ENCODE peak calls at places on chromosomes 1 and 21, in ten cellular contexts. D is WTC11, R is A549, K is HCT116, Y is endothelial cell of umbilical vein, U is H1, B is NB4, N is K562, E is SK-N-SH, C is HepG2. H is an unnamed sample.
A peak's percentile ranks its signal among the peaks of the same experiment; 100 is the strongest.

GRCh38 chr1:54384471-54384870 is 21.7 kb downstream of the SSBP3 start:
- DNase-seq in D (no peak), R (no peak), K (no peak), Y (no peak), U (no peak), B (no peak), N (no peak), E (no peak), C (no peak), H (no peak)

GRCh38 chr1:235027076-235027861 is 101.4 kb downstream of the TOMM20 start:
- DNase-seq in D (no peak), R (no peak), K (no peak), Y (no peak), U (no peak), B (no peak), N (no peak), E (no peak), C (no peak), H (no peak)

GRCh38 chr1:10943991-10944730 is 68.3 kb upstream of the TARDBP start:
- DNase-seq in D (no peak), R (no peak), K (no peak), Y (peak; percentile 55), U (no peak), B (no peak), N (no peak), E (peak; percentile 74), C (peak; percentile 25), H (no peak)

GRCh38 chr1:27325286-27325685 is 3.3 kb downstream of the TMEM222 start:
- DNase-seq in D (no peak), R (no peak), K (no peak), Y (no peak), U (no peak), B (no peak), N (no peak), E (no peak), C (no peak), H (no peak)

GRCh38 chr1:200290010-200290685 is 119.7 kb downstream of the ZNF281 start:
- DNase-seq in D (peak; percentile 47), R (peak; percentile 51), K (peak; percentile 37), Y (no peak), U (no peak), B (peak; percentile 27), N (peak; percentile 17), E (peak; percentile 11), C (peak; percentile 69), H (no peak)

GRCh38 chr1:209704584-209704983 is at the start of gene HSD11B1:
- DNase-seq in D (no peak), R (no peak), K (no peak), Y (no peak), U (no peak), B (peak; percentile 13), N (no peak), E (no peak), C (no peak), H (no peak)

GRCh38 chr1:198359024-198359653 is 181.3 kb downstream of the ATP6V1G3 start:
- DNase-seq in D (no peak), R (no peak), K (peak; percentile 27), Y (peak; percentile 32), U (no peak), B (peak; percentile 39), N (peak; percentile 36), E (no peak), C (peak; percentile 2), H (no peak)

GRCh38 chr1:209416009-209416408 is 167.5 kb upstream of the CAMK1G start:
- DNase-seq in D (no peak), R (no peak), K (no peak), Y (no peak), U (no peak), B (no peak), N (no peak), E (no peak), C (no peak), H (no peak)

GRCh38 chr1:98400446-98400845 is 261.1 kb upstream of the SNX7 start:
- DNase-seq in D (no peak), R (no peak), K (no peak), Y (no peak), U (no peak), B (no peak), N (no peak), E (no peak), C (no peak), H (no peak)

GRCh38 chr1:95994643-95995042 is 726.9 kb upstream of the PTBP2 start:
- DNase-seq in D (no peak), R (no peak), K (no peak), Y (no peak), U (no peak), B (no peak), N (no peak), E (no peak), C (no peak), H (no peak)

GRCh38 chr1:227038401-227038800 is 98.3 kb downstream of the COQ8A start:
- DNase-seq in D (no peak), R (no peak), K (no peak), Y (no peak), U (no peak), B (no peak), N (no peak), E (no peak), C (no peak), H (no peak)

GRCh38 chr1:228809621-228810313 is 74.5 kb downstream of the RHOU start:
- DNase-seq in D (no peak), R (no peak), K (no peak), Y (no peak), U (no peak), B (no peak), N (no peak), E (no peak), C (no peak), H (no peak)

DNA sequence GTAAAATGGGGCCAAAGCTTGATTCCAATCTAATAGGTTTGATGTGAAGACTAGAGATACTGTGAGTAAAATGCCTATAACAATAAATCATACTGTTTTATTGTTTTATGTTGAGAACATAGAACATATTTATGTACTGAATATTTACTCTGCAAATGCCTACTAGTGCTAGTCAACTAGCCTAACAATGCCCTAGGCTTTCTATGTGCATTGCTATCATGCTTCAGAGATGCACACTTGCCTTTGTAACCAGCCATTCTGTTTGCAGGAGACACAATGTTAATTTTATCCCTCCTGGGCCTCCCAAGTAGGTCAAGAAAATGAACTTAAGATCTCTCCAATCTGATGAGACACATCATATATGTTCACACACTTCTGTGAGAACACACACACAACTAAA is 530.8 kb upstream of the BEND5 start:
- DNase-seq in D (no peak), R (no peak), K (no peak), Y (no peak), U (no peak), B (no peak), N (no peak), E (no peak), C (no peak), H (no peak)
- TF ChIP-seq MAX in D (no peak), R (no peak), K (no peak), Y (no peak), U (no peak), B (no peak), N (no peak), E (no peak), C (no peak), H (no peak)

DNA sequence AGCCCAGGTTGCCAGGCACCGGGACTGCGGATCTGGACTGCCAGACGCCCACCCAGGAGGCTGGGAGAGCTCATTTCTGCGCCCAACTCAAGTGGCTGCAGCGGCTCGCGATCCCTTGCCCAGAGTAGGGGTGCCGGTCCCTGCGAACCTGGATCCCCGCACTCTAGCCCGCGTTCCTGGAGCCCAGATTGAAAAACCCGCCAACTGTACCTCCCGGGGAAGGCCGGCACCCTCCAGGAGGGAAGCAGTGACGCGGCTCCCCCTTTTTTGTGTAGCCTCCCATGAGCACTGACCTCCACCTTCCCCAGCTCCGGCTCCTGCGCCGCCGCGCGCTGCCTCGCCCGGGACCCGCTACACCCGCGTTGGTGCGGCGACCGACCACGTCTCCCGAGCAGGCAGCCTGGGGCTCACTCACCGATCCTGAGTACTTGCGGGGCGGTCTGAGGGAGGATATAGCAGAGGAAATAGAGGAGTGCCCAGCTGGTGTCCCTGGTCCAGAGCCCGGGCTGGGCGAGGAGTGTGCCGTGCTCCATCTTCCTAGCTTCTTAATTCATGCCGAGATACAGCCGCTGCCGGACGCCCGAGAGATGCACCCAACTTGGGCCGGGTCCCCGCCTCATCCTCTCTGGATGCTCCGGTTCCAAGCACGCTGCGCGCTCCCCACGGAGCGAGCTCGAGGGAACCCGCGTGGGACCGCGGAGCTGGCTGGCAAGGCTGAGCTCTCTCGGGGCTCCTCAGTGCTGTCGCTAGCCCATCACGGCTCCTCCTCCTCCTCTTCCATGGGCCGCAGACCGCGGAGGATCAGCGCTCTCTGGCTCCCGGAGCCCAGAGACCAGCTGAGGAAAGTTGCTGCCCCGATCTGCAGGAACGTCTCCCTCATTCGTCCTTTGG is 583 bp downstream of the GRIK1 start:
- DNase-seq in D (peak; percentile 53), R (no peak), K (no peak), Y (no peak), U (peak; percentile 73), B (no peak), N (no peak), E (peak; percentile 11), C (no peak), H (no peak)
- TF ChIP-seq MAX in D (no peak), R (no peak), K (no peak), Y (no peak), U (no peak), B (no peak), N (no peak), E (no peak), C (no peak), H (no peak)

DNA sequence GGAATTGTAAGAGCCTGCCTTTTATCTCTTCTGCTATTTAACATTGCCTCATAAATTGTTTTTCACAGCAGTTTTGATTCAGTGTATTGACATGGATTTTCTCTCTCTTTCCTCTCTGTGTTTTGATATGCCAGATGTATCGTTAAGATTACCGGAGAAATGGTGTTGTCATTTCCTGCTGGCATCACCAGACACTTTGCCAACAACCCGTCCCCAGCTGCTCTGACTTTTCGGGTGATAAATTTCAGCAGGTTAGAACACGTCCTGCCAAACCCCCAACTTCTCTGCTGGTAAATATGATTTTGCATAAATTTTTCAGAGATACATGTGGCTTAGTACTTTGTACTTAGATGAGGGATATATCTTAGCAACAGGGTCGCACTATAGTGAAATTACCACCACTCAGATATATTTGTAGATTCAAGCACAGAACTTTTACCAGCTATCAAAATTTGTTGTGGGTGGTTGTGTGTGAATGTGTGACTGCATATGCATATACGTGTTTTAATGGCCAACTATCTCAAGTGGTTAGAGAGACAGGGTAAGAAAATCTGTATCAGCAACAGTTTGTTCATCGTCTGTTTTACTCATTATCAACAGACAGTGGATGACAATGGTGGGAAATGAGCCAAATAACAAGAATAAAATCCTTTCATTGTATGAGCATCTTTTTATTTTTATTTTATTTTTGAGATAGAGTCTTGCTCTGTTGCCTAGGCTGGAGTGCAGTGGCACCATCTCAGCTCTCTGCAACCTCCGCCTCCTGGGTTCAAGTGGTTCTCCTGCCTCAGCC is 22.9 kb upstream of the DYNLT5 start:
- DNase-seq in D (no peak), R (no peak), K (no peak), Y (peak; percentile 99), U (no peak), B (peak; percentile 11), N (no peak), E (no peak), C (no peak), H (no peak)
- TF ChIP-seq MAX in D (no peak), R (no peak), K (no peak), Y (no peak), U (no peak), B (no peak), N (no peak), E (no peak), C (no peak), H (no peak)

DNA sequence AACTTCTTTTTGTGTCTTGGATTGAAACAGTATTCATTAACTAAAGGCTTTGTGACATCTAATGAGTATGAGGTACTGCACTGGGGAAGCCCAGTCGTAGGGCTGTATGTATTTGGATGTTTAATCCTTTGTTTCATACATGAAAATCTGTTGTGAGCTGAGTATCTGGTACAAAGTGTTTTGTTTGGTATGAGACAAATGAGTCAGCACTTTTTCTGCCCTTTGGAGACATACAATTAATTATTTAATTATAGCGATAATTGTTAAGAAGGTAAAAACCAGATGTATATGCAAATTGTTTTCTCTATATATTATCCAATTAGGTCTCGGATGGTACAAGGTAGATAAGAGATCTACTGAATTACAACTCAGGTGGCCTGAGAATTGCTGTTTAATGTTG is 36.3 kb downstream of the MARK1 start:
- DNase-seq in D (no peak), R (no peak), K (no peak), Y (no peak), U (no peak), B (no peak), N (no peak), E (no peak), C (no peak), H (no peak)
- TF ChIP-seq MAX in D (no peak), R (no peak), K (no peak), Y (no peak), U (no peak), B (no peak), N (no peak), E (no peak), C (no peak), H (no peak)